ENCODE peak calls at places on chromosome 11, in six cellular contexts. One of them, this sample, is unnamed.

GRCh38 chr11:11179239-11179638 is 173.8 kb downstream of the CSNK2A3 start:
- DNase-seq in colonic mucosa: no peak
- DNase-seq in A549: peak
- DNase-seq in heart left ventricle: no peak
- DNase-seq in dorsolateral prefrontal cortex: no peak
- DNase-seq in endodermal cell: no peak
- DNase-seq in this sample: peak

GRCh38 chr11:59981106-59981770 is 17.4 kb downstream of the OOSP4A start:
- DNase-seq in dorsolateral prefrontal cortex: no peak
- DNase-seq in colonic mucosa: no peak
- DNase-seq in endodermal cell: no peak
- DNase-seq in A549: no peak
- DNase-seq in heart left ventricle: no peak
- DNase-seq in this sample: no peak

GRCh38 chr11:126529037-126529436 is 173.6 kb downstream of the ST3GAL4 start:
- DNase-seq in colonic mucosa: no peak
- DNase-seq in heart left ventricle: no peak
- DNase-seq in endodermal cell: no peak
- DNase-seq in dorsolateral prefrontal cortex: no peak
- DNase-seq in A549: no peak
- DNase-seq in this sample: no peak

GRCh38 chr11:3894128-3894731 is 38.8 kb downstream of the STIM1 start:
- DNase-seq in A549: no peak
- DNase-seq in dorsolateral prefrontal cortex: no peak
- DNase-seq in colonic mucosa: no peak
- DNase-seq in heart left ventricle: peak
- DNase-seq in endodermal cell: no peak
- DNase-seq in this sample: no peak

GRCh38 chr11:31643831-31644230 is 134.3 kb downstream of the ELP4 start:
- DNase-seq in A549: peak
- DNase-seq in heart left ventricle: no peak
- DNase-seq in endodermal cell: no peak
- DNase-seq in colonic mucosa: no peak
- DNase-seq in dorsolateral prefrontal cortex: no peak
- DNase-seq in this sample: peak

GRCh38 chr11:96361778-96362177 is 18.8 kb upstream of the MAML2 start:
- DNase-seq in colonic mucosa: no peak
- DNase-seq in dorsolateral prefrontal cortex: no peak
- DNase-seq in endodermal cell: no peak
- DNase-seq in A549: no peak
- DNase-seq in heart left ventricle: no peak
- DNase-seq in this sample: no peak

GRCh38 chr11:71962428-71963038 is 33.7 kb downstream of the RNF121 start:
- DNase-seq in dorsolateral prefrontal cortex: no peak
- DNase-seq in A549: peak
- DNase-seq in heart left ventricle: no peak
- DNase-seq in endodermal cell: no peak
- DNase-seq in colonic mucosa: no peak
- DNase-seq in this sample: no peak

GRCh38 chr11:133988686-133989410 is 32.1 kb upstream of the IGSF9B start:
- DNase-seq in A549: no peak
- DNase-seq in heart left ventricle: peak
- DNase-seq in colonic mucosa: no peak
- DNase-seq in dorsolateral prefrontal cortex: no peak
- DNase-seq in endodermal cell: no peak
- DNase-seq in this sample: no peak

GRCh38 chr11:924406-925157 is 1.1 kb upstream of the AP2A2 start:
- DNase-seq in endodermal cell: peak
- DNase-seq in dorsolateral prefrontal cortex: no peak
- DNase-seq in A549: no peak
- DNase-seq in colonic mucosa: no peak
- DNase-seq in heart left ventricle: no peak
- DNase-seq in this sample: no peak

GRCh38 chr11:117478926-117479325 is 151.3 kb downstream of the CEP164 start:
- DNase-seq in dorsolateral prefrontal cortex: no peak
- DNase-seq in A549: no peak
- DNase-seq in heart left ventricle: no peak
- DNase-seq in endodermal cell: no peak
- DNase-seq in colonic mucosa: no peak
- DNase-seq in this sample: no peak

GRCh38 chr11:117478126-117478856 is 150.6 kb downstream of the CEP164 start:
- DNase-seq in colonic mucosa: peak
- DNase-seq in dorsolateral prefrontal cortex: no peak
- DNase-seq in heart left ventricle: no peak
- DNase-seq in endodermal cell: no peak
- DNase-seq in A549: no peak
- DNase-seq in this sample: no peak

GRCh38 chr11:117480221-117480620 is 152.6 kb downstream of the CEP164 start:
- DNase-seq in heart left ventricle: no peak
- DNase-seq in dorsolateral prefrontal cortex: no peak
- DNase-seq in colonic mucosa: no peak
- DNase-seq in endodermal cell: no peak
- DNase-seq in A549: no peak
- DNase-seq in this sample: no peak

GRCh38 chr11:117477721-117478120 is 150.1 kb downstream of the CEP164 start:
- DNase-seq in colonic mucosa: no peak
- DNase-seq in dorsolateral prefrontal cortex: no peak
- DNase-seq in A549: no peak
- DNase-seq in heart left ventricle: no peak
- DNase-seq in endodermal cell: no peak
- DNase-seq in this sample: no peak

GRCh38 chr11:117479372-117479771 is 151.7 kb downstream of the CEP164 start:
- DNase-seq in dorsolateral prefrontal cortex: no peak
- DNase-seq in endodermal cell: peak
- DNase-seq in heart left ventricle: no peak
- DNase-seq in colonic mucosa: no peak
- DNase-seq in A549: no peak
- DNase-seq in this sample: no peak
- TF ChIP-seq CTCF in dorsolateral prefrontal cortex: no peak
- TF ChIP-seq CTCF in endodermal cell: peak
- TF ChIP-seq CTCF in heart left ventricle: no peak
- TF ChIP-seq CTCF in colonic mucosa: no peak
- TF ChIP-seq CTCF in A549: no peak
- TF ChIP-seq CTCF in this sample: no peak

GRCh38 chr11:129268371-129268770 is 76.2 kb upstream of the ARHGAP32 start:
- DNase-seq in colonic mucosa: no peak
- DNase-seq in endodermal cell: no peak
- DNase-seq in dorsolateral prefrontal cortex: no peak
- DNase-seq in heart left ventricle: no peak
- DNase-seq in A549: no peak
- DNase-seq in this sample: no peak
- H3K27ac ChIP-seq in colonic mucosa: no peak
- H3K27ac ChIP-seq in endodermal cell: peak
- H3K27ac ChIP-seq in dorsolateral prefrontal cortex: no peak
- H3K27ac ChIP-seq in heart left ventricle: no peak
- H3K27ac ChIP-seq in A549: no peak
- H3K27ac ChIP-seq in this sample: no peak

GRCh38 chr11:64359712-64360402 is 895 bp downstream of the RPS6KA4 start:
- DNase-seq in colonic mucosa: no peak
- DNase-seq in dorsolateral prefrontal cortex: no peak
- DNase-seq in heart left ventricle: no peak
- DNase-seq in A549: no peak
- DNase-seq in endodermal cell: peak
- DNase-seq in this sample: no peak
- TF ChIP-seq CTCF in colonic mucosa: no peak
- TF ChIP-seq CTCF in dorsolateral prefrontal cortex: peak
- TF ChIP-seq CTCF in heart left ventricle: no peak
- TF ChIP-seq CTCF in A549: no peak
- TF ChIP-seq CTCF in endodermal cell: no peak
- TF ChIP-seq CTCF in this sample: peak

GRCh38 chr11:36081274-36081945 is 137.5 kb downstream of the LDLRAD3 start:
- DNase-seq in colonic mucosa: no peak
- DNase-seq in endodermal cell: peak
- DNase-seq in dorsolateral prefrontal cortex: no peak
- DNase-seq in A549: no peak
- DNase-seq in heart left ventricle: no peak
- DNase-seq in this sample: no peak

GRCh38 chr11:36090351-36091245 is 146.7 kb downstream of the LDLRAD3 start:
- DNase-seq in dorsolateral prefrontal cortex: no peak
- DNase-seq in A549: no peak
- DNase-seq in heart left ventricle: no peak
- DNase-seq in colonic mucosa: no peak
- DNase-seq in endodermal cell: peak
- DNase-seq in this sample: no peak

GRCh38 chr11:36088234-36088975 is 144.5 kb downstream of the LDLRAD3 start:
- DNase-seq in endodermal cell: peak
- DNase-seq in colonic mucosa: no peak
- DNase-seq in dorsolateral prefrontal cortex: no peak
- DNase-seq in heart left ventricle: no peak
- DNase-seq in A549: no peak
- DNase-seq in this sample: no peak

GRCh38 chr11:36089920-36090319 is 146.1 kb downstream of the LDLRAD3 start:
- DNase-seq in A549: no peak
- DNase-seq in dorsolateral prefrontal cortex: no peak
- DNase-seq in heart left ventricle: no peak
- DNase-seq in colonic mucosa: no peak
- DNase-seq in endodermal cell: no peak
- DNase-seq in this sample: no peak

DNA sequence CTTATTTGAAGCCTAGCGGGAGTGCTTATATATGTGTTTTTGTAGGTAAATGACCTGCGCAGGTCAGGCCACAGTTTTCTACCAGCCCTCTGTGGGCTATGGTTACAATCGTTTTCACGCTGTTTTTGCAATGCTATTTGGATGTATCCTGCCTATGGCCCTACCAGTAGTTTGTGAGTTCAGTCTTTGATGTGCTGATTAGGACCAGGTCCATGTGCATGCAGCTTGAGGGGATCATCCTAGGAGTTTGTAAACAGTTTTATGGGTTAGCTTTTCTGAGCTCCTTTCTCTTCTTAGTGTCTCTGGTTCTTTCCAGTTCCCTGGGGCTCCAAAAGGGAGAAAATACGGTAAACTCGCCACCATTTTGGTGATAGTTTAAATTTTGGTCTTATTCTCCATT is 142.5 kb downstream of the LDLRAD3 start:
- DNase-seq in endodermal cell: peak
- DNase-seq in dorsolateral prefrontal cortex: no peak
- DNase-seq in colonic mucosa: no peak
- DNase-seq in A549: no peak
- DNase-seq in heart left ventricle: no peak
- DNase-seq in this sample: no peak
- H3K27ac ChIP-seq in endodermal cell: no peak
- H3K27ac ChIP-seq in dorsolateral prefrontal cortex: no peak
- H3K27ac ChIP-seq in colonic mucosa: no peak
- H3K27ac ChIP-seq in A549: no peak
- H3K27ac ChIP-seq in heart left ventricle: no peak
- H3K27ac ChIP-seq in this sample: no peak